ENCODE peak calls at places on chromosome 3, in four cellular contexts. I is neural crest cell, X is lung, K is GM23338. O is an unnamed sample.

GRCh38 chr3:56799251-56799882 is 2.4 kb downstream of the ARHGEF3 start:
- DNase-seq in I (no peak), K (peak), X (no peak), O (no peak)

GRCh38 chr3:112132975-112133448 is at the start of gene GCSAM:
- DNase-seq in I (no peak), X (peak), K (no peak), O (no peak)

GRCh38 chr3:127940116-127940515 is 25.1 kb downstream of the KBTBD12 start:
- DNase-seq in K (no peak), X (no peak), I (no peak), O (no peak)

GRCh38 chr3:184570501-184570900 is 8.9 kb downstream of the EPHB3 start:
- DNase-seq in K (no peak), X (no peak), I (no peak), O (no peak)

GRCh38 chr3:187044206-187044605 is 95.1 kb downstream of the RPL39L start:
- DNase-seq in K (no peak), X (no peak), I (no peak), O (no peak)

GRCh38 chr3:62110801-62111200 is 262.5 kb downstream of the FEZF2 start:
- DNase-seq in K (no peak), X (no peak), I (no peak), O (no peak)

GRCh38 chr3:102466001-102466400 is 31.2 kb downstream of the ZPLD1 start:
- DNase-seq in X (no peak), K (peak), I (no peak), O (no peak)

GRCh38 chr3:196941846-196942225 is 492 bp downstream of the NCBP2 start:
- DNase-seq in I (peak), K (peak), X (peak), O (no peak)

GRCh38 chr3:129413687-129414506 is 14.5 kb downstream of the EFCAB12 start:
- DNase-seq in I (no peak), X (no peak), K (no peak), O (no peak)

GRCh38 chr3:13338231-13338630 is 81.9 kb downstream of the NUP210 start:
- DNase-seq in I (no peak), K (no peak), X (no peak), O (no peak)

GRCh38 chr3:143298886-143299535 is 179.4 kb downstream of the CHST2 start:
- DNase-seq in I (no peak), K (no peak), X (no peak), O (no peak)

GRCh38 chr3:181711325-181712135 is at the start of gene SOX2:
- DNase-seq in I (peak), X (peak), K (peak), O (peak)

GRCh38 chr3:152682477-152682876 is 152.5 kb upstream of the P2RY1 start:
- DNase-seq in X (no peak), K (no peak), I (no peak), O (no peak)

GRCh38 chr3:23594066-23594465 is 211.7 kb upstream of the UBE2E1 start:
- DNase-seq in I (no peak), K (no peak), X (no peak), O (no peak)

GRCh38 chr3:174859756-174860155 is 622 bp downstream of the NAALADL2 start:
- DNase-seq in X (no peak), K (peak), I (no peak), O (no peak)

GRCh38 chr3:174862666-174863065 is 3.5 kb downstream of the NAALADL2 start:
- DNase-seq in K (no peak), I (no peak), X (no peak), O (no peak)

GRCh38 chr3:174859109-174859735 is at the start of gene NAALADL2:
- DNase-seq in K (no peak), I (no peak), X (no peak), O (no peak)

GRCh38 chr3:174863488-174863887 is 4.4 kb downstream of the NAALADL2 start:
- DNase-seq in X (no peak), K (no peak), I (no peak), O (no peak)

GRCh38 chr3:174862101-174862500 is 3.0 kb downstream of the NAALADL2 start:
- DNase-seq in X (peak), K (peak), I (no peak), O (no peak)
- TF ChIP-seq CTCF in X (no peak), K (peak), I (no peak), O (peak)

GRCh38 chr3:114361391-114361790 is 67.6 kb downstream of the TIGIT start:
- DNase-seq in I (no peak), K (no peak), X (no peak), O (no peak)

GRCh38 chr3:114363554-114364202 is 69.8 kb downstream of the TIGIT start:
- DNase-seq in K (no peak), I (no peak), X (no peak), O (no peak)

GRCh38 chr3:114364806-114365205 is 71.0 kb downstream of the TIGIT start:
- DNase-seq in K (no peak), X (no peak), I (no peak), O (no peak)

GRCh38 chr3:114365268-114365667 is 71.4 kb downstream of the TIGIT start:
- DNase-seq in K (no peak), I (no peak), X (no peak), O (no peak)

DNA sequence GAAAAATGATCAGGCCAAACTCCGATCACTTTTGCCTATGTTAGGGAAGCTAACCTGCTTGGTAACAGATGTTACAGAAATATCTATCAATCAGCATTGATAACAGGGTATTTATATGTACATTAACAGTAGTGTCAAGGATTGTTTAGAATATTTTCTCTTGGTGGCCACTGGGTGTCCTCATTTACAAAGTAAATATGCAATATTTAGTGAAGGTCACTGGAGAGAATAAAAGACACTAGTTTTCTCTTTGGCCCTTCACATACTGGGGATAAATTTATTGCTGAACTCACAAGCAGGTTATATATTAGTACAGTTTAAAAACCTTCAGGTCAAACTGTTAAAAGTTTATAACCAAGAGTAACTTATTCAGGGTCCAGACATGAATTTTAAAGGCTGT is 69.0 kb downstream of the TIGIT start:
- DNase-seq in I (no peak), K (peak), X (no peak), O (no peak)
- TF ChIP-seq CTCF in I (peak), K (no peak), X (no peak), O (peak)

GRCh38 chr3:119470851-119471250 is 2.1 kb downstream of the POGLUT1 start:
- DNase-seq in K (no peak), X (no peak), I (no peak), O (no peak)

DNA sequence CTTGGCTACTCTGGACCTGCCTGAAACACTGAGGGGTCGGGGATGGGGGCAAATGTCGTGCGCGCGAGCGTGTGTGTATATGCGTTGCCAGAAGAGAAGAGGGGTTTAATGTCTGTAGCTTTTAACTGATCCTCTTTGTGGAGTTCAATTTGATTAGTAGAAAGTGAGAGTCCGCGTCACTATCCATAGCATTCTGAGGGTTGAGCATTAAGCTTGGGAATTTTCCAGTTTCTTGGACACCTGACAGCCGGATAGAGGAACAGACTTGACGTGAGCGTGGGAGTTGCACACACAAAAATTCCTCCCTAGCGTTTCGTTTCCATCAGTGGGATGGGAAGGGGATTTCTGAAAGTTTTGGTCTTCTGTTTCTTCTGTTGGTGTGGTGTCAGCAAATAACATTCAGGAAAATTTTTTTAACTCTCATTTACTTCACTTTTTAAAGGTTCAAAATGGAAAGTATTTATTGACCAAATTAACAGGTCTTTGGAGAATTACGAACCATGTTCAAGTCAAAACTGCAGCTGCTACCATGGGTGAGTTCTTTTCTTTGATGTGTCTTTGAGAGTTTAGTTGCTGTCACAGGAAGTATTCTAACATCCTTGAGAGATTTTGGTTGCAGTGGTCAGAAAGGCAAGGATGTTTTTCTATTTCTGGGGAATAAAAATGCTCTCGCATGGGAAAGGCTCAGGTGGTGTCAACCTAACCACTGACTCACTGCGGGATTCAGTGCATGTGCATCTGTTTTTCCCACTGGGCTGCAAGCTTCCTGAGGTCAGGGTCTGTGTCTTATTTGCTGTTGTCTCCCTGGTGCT is 821 bp downstream of the POGLUT1 start:
- DNase-seq in X (no peak), I (no peak), K (no peak), O (no peak)
- TF ChIP-seq CTCF in X (no peak), I (no peak), K (no peak), O (no peak)

GRCh38 chr3:84772841-84773240 is 185.9 kb upstream of the CADM2 start:
- DNase-seq in X (no peak), I (no peak), K (peak), O (no peak)
- TF ChIP-seq CTCF in X (no peak), I (no peak), K (peak), O (no peak)

DNA sequence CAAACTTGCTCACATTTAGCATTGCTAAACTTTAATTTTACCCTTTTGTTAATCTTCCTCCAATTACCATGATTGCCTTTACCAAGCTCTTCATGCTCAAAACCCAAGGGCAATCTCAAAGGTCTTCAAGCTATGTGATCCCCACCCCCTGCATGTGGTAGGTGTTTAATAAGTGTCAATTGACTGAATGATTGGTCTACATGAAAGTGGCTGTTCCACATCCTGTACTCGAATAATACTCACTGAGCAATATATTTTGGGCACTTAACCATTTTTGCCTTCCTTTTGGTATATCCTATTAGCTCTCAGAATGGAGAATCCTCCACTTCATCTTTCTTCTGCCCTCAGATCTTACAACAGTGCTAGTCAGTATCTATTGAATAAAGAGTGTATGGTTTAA is 17.1 kb downstream of the RBMS3 start:
- DNase-seq in X (no peak), I (no peak), K (no peak), O (no peak)
- TF ChIP-seq CTCF in X (no peak), I (no peak), K (no peak), O (no peak)

GRCh38 chr3:115092220-115092791 is 54.8 kb downstream of the ZBTB20 start:
- DNase-seq in I (peak), K (peak), X (peak), O (peak)
- TF ChIP-seq CTCF in I (peak), K (peak), X (peak), O (peak)

O was measured in progenitor cell of endocrine pancreas.